ENCODE peak calls at places on chromosomes 12 and 14, in seven cellular contexts. V is cardiac muscle cell, U is A549, P is neuronal stem cell, Z is PC-3, J is tibial nerve, H is colonic mucosa. A is an unnamed sample.

GRCh38 chr14:51684760-51685159 is 33.0 kb downstream of the FRMD6 start:
- DNase-seq in V (no peak), U (no peak), P (no peak), Z (no peak), J (no peak), H (no peak), A (no peak)

GRCh38 chr12:50806176-50806575 is 36.5 kb upstream of the TMPRSS12 start:
- DNase-seq in V (no peak), U (no peak), P (no peak), Z (no peak), J (no peak), H (no peak), A (no peak)

GRCh38 chr14:28676481-28676880 is 90.1 kb upstream of the FOXG1 start:
- DNase-seq in V (no peak), U (no peak), P (no peak), Z (peak; percentile 98), J (no peak), H (no peak), A (no peak)

GRCh38 chr12:51383281-51383905 is 7.8 kb downstream of the GALNT6 start:
- DNase-seq in V (no peak), U (no peak), P (no peak), Z (peak; percentile 96), J (no peak), H (no peak), A (no peak)

GRCh38 chr12:26736563-26737486 is 96.2 kb downstream of the ITPR2 start:
- DNase-seq in V (no peak), U (no peak), P (no peak), Z (peak; percentile 88), J (no peak), H (no peak), A (no peak)

GRCh38 chr12:12506541-12506940 is 56.1 kb downstream of the DUSP16 start:
- DNase-seq in V (no peak), U (no peak), P (no peak), Z (no peak), J (no peak), H (no peak), A (no peak)

GRCh38 chr12:45655186-45655585 is 74.3 kb upstream of the ARID2 start:
- DNase-seq in V (peak; percentile 15), U (no peak), P (no peak), Z (peak; percentile 54), J (no peak), H (no peak), A (no peak)

GRCh38 chr12:442235-442884 is 17.4 kb upstream of the B4GALNT3 start:
- DNase-seq in V (peak; percentile 74), U (peak; percentile 66), P (peak; percentile 74), Z (peak; percentile 82), J (peak; percentile 64), H (peak; percentile 73), A (no peak)

GRCh38 chr14:48937796-48938195 is 648.4 kb downstream of the RPS29 start:
- DNase-seq in V (peak; percentile 67), U (no peak), P (peak; percentile 12), Z (no peak), J (no peak), H (no peak), A (no peak)

GRCh38 chr12:41345071-41345470 is 157.0 kb downstream of the PDZRN4 start:
- DNase-seq in V (no peak), U (no peak), P (no peak), Z (no peak), J (no peak), H (no peak), A (no peak)

GRCh38 chr14:70002589-70003240 is 123.5 kb downstream of the SMOC1 start:
- DNase-seq in V (no peak), U (no peak), P (no peak), Z (no peak), J (no peak), H (no peak), A (no peak)

GRCh38 chr12:87923361-87923760 is 105.8 kb downstream of the C12orf50 start:
- DNase-seq in V (no peak), U (no peak), P (no peak), Z (no peak), J (no peak), H (no peak), A (no peak)

GRCh38 chr12:127632431-127632830 is 634.5 kb upstream of the TMEM132C start:
- DNase-seq in V (no peak), U (no peak), P (no peak), Z (no peak), J (no peak), H (no peak), A (no peak)

GRCh38 chr14:98903371-98903770 is 368.6 kb downstream of the BCL11B start:
- DNase-seq in V (no peak), U (no peak), P (no peak), Z (no peak), J (no peak), H (no peak), A (no peak)

GRCh38 chr12:128572311-128572810 is 251.4 kb downstream of the SLC15A4 start:
- DNase-seq in V (no peak), U (no peak), P (no peak), Z (no peak), J (no peak), H (no peak), A (no peak)

GRCh38 chr12:123083661-123084571 is 67.0 kb downstream of the PITPNM2 start:
- DNase-seq in V (peak; percentile 49), U (no peak), P (no peak), Z (no peak), J (no peak), H (no peak), A (no peak)

GRCh38 chr14:55270832-55271571 is at the start of gene FBXO34:
- DNase-seq in V (peak; percentile 100), U (peak; percentile 89), P (peak; percentile 98), Z (peak; percentile 100), J (peak; percentile 100), H (peak; percentile 100), A (peak; percentile 97)

DNA sequence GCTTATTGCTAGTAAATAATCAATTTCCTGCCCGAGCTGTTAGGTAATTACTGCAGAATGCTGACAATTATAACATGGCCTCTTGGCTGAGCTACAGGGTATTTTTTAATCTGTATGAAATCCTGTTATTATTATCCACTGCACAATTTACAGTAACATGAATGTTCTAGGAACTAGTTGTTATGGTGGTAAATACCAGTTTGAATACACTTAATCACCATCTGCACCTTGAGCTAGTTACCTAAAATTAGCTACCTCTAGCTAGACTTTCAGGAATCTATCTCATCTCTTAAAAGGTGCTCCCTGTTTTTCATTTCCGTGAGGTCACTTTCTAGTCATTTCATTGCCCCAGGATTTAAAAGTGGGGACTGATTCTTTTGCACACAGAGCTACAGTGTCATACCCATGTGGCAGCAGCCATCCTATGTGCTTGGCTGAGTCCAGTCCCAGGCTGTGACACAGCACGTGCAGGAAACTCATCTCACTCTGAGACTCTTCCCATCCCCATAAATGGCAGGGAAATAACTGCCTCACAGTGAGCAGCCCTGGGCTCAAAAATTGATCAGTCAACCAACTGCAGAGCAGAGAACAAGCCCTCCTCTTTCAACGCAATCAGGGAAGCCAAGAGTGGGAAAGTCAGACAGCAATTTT is 37.6 kb downstream of the DCP1B start:
- DNase-seq in V (peak; percentile 66), U (no peak), P (no peak), Z (no peak), J (no peak), H (no peak), A (no peak)
- H3K4me3 ChIP-seq in V (no peak overlapping the region), U (no peak overlapping the region), P (no peak overlapping the region), Z (no peak overlapping the region), J (no peak overlapping the region), H (no peak overlapping the region), A (no peak overlapping the region)

GRCh38 chr14:22554706-22555572 is 34.1 kb downstream of the DAD1 start:
- DNase-seq in V (no peak), U (no peak), P (no peak), Z (no peak), J (no peak), H (no peak), A (no peak)

GRCh38 chr14:22552001-22552826 is 36.8 kb downstream of the DAD1 start:
- DNase-seq in V (no peak), U (no peak), P (no peak), Z (no peak), J (no peak), H (no peak), A (no peak)

GRCh38 chr14:22552827-22553076 is 36.3 kb downstream of the DAD1 start:
- DNase-seq in V (no peak), U (no peak), P (no peak), Z (no peak), J (no peak), H (no peak), A (no peak)

GRCh38 chr14:22551597-22551982 is 37.4 kb downstream of the DAD1 start:
- DNase-seq in V (no peak), U (no peak), P (no peak), Z (peak; percentile 43), J (no peak), H (no peak), A (no peak)

DNA sequence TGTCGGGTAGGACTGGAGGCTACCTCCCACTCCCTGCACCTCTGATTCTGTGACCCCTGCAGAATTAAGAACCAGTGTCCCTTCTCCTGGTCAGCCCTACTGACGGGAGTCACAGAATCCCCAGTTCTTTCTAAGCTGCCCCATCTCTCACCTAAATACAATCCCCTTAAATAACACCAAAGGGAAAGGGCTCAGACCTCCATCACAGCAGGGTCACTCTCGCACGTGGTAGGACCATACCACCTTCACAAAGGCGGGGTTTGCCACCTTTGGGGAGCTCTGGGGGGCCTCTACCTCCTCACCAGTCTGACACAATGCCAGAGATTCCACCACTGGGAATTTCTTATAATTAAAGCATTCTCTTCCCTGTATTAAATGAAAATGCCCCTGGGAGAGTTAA is 35.6 kb downstream of the DAD1 start:
- DNase-seq in V (no peak), U (no peak), P (no peak), Z (no peak), J (no peak), H (no peak), A (no peak)
- H3K4me1 ChIP-seq in V (no peaks in the 10 kb centered on the region), U (peaks cover 3% of the 10 kb centered on the region), P (peaks cover 8% of the 10 kb centered on the region), Z (peaks cover 63% of the 10 kb centered on the region), J (no peaks in the 10 kb centered on the region), H (peaks cover 11% of the 10 kb centered on the region), A (peaks cover 4% of the 10 kb centered on the region)

GRCh38 chr12:90062799-90063198 is 354.2 kb upstream of the ATP2B1 start:
- DNase-seq in V (peak; percentile 8), U (no peak), P (no peak), Z (peak; percentile 30), J (no peak), H (no peak), A (no peak)

GRCh38 chr12:90058721-90059120 is 350.1 kb upstream of the ATP2B1 start:
- DNase-seq in V (no peak), U (no peak), P (no peak), Z (peak; percentile 78), J (no peak), H (no peak), A (no peak)

GRCh38 chr12:90061834-90062233 is 353.2 kb upstream of the ATP2B1 start:
- DNase-seq in V (no peak), U (no peak), P (no peak), Z (peak; percentile 11), J (no peak), H (no peak), A (no peak)

GRCh38 chr12:90064759-90065158 is 356.1 kb upstream of the ATP2B1 start:
- DNase-seq in V (no peak), U (no peak), P (no peak), Z (no peak), J (no peak), H (no peak), A (no peak)

GRCh38 chr12:90060031-90060430 is 351.4 kb upstream of the ATP2B1 start:
- DNase-seq in V (no peak), U (no peak), P (no peak), Z (no peak), J (no peak), H (no peak), A (no peak)
- H3K4me3 ChIP-seq in V (no peak overlapping the region), U (no peak overlapping the region), P (no peak overlapping the region), Z (no peak overlapping the region), J (no peak overlapping the region), H (no peak overlapping the region), A (no peak overlapping the region)

GRCh38 chr14:101849640-101850039 is 88.1 kb downstream of the PPP2R5C start:
- DNase-seq in V (peak; percentile 54), U (no peak), P (no peak), Z (no peak), J (no peak), H (no peak), A (no peak)
- H3K4me1 ChIP-seq in V (peaks cover 15% of the 10 kb centered on the region), U (no peaks in the 10 kb centered on the region), P (peaks cover 4% of the 10 kb centered on the region), Z (no peaks in the 10 kb centered on the region), J (no peaks in the 10 kb centered on the region), H (peaks cover 11% of the 10 kb centered on the region), A (peaks cover 12% of the 10 kb centered on the region)

A was measured in thoracic aorta.